ENCODE peak calls at places on chromosomes 7 and 10, in six cellular contexts. N is adipocyte; J is adrenal gland; Q is MM.1S; R is psoas muscle; W is naive thymus-derived CD4-positive, alpha-beta T cell. G is an unnamed sample. For H3K4me1 and H3K36me3, the result is how much of the 10 kb centered on the place peaks cover.

GRCh38 chr7:134750083-134751062 is 29.1 kb upstream of the CALD1 start:
- DNase-seq in Q (peak), R (peak), W (peak), J (peak), N (peak), G (peak)

GRCh38 chr10:110885932-110886674 is 14.4 kb downstream of the PDCD4 start:
- DNase-seq in J (no peak), R (no peak), Q (no peak), N (no peak), W (no peak), G (no peak)

GRCh38 chr10:70770001-70770400 is 15.2 kb downstream of the TBATA start:
- DNase-seq in W (no peak), N (no peak), R (no peak), Q (no peak), J (no peak), G (no peak)

GRCh38 chr10:27525819-27526218 is 21.7 kb downstream of the RAB18 start:
- DNase-seq in N (peak), R (no peak), Q (no peak), W (no peak), J (no peak), G (no peak)

GRCh38 chr7:780056-780455 is 52.2 kb upstream of the SUN1 start:
- DNase-seq in Q (no peak), N (no peak), W (no peak), J (no peak), R (peak), G (no peak)

GRCh38 chr7:78232806-78233205 is 434.2 kb downstream of the PHTF2 start:
- DNase-seq in N (peak), Q (no peak), R (no peak), J (no peak), W (no peak), G (no peak)

GRCh38 chr7:25496394-25497103 is 268.3 kb upstream of the NPVF start:
- DNase-seq in Q (no peak), R (no peak), N (no peak), W (peak), J (no peak), G (peak)

GRCh38 chr10:8158439-8159071 is 104.1 kb downstream of the GATA3 start:
- DNase-seq in N (no peak), J (peak), W (no peak), Q (no peak), R (no peak), G (no peak)

GRCh38 chr10:97601268-97602215 is 12.0 kb downstream of the C10orf62 start:
- DNase-seq in W (no peak), Q (no peak), J (no peak), R (peak), N (no peak), G (no peak)

GRCh38 chr10:51117053-51117660 is 42.9 kb downstream of the PRKG1 start:
- DNase-seq in J (no peak), Q (no peak), R (no peak), W (no peak), N (no peak), G (no peak)

GRCh38 chr7:99362801-99363200 is 11.7 kb upstream of the ARPC1B start:
- DNase-seq in J (no peak), N (peak), R (no peak), Q (no peak), W (no peak), G (no peak)

GRCh38 chr7:18574235-18574540 is 78.6 kb downstream of the HDAC9 start:
- DNase-seq in N (no peak), W (no peak), J (no peak), R (no peak), Q (no peak), G (no peak)

DNA sequence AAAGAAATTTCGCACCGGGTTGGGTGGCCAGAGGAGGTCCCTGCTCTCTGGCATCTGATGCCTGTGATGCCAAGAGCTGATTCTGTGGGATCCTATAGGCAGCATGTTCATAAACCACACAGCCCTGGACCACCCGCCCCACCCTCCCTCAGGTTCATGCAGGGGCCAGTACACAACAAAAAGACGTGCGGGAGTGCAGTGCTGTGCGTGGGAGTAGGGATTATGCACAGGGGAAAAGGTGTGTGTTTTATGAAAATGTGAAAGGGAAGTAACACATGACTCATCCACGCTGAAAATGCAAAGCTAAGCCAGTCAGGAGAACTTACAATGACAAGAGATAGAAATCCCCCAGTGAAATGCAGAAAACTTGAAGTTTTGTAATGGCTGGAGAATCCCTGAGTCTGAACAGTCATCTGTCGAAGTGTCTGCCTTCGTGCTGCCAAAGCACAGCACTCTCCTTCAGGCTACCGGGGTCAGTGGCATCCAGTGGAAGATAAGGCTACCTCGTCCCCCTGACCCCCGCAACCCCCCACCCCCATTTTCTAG is 1.1 kb downstream of the KIAA1217 start:
- DNase-seq in W (no peak), Q (peak), J (peak), R (no peak), N (peak), G (peak)
- H3K4me1 ChIP-seq in W (under half), Q (under half), J (under half), R (half or more), N (under half), G (under half)

DNA sequence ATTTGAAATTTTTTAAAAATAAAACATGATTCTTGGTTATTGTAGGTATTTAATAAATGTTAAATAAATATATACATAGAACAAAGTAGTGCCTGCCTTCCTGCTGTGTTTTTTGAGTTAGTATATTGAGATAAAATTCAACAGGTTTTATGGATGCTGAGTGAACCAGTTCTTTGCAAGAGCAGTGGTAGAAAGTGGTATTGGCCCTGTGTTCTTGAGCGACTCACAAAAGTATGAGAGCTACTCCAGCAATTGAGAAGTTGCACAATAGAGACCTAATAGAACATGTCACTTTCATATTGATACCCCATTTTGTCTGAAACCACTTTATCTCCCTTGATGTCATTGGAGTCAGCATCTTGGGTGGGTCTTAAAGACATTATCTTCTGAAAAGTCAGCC is 32.6 kb upstream of the GJD4 start:
- DNase-seq in R (no peak), W (no peak), J (no peak), Q (no peak), N (no peak), G (no peak)
- H3K36me3 ChIP-seq in R (under half), W (under half), J (under half), Q (under half), N (under half), G (under half)

DNA sequence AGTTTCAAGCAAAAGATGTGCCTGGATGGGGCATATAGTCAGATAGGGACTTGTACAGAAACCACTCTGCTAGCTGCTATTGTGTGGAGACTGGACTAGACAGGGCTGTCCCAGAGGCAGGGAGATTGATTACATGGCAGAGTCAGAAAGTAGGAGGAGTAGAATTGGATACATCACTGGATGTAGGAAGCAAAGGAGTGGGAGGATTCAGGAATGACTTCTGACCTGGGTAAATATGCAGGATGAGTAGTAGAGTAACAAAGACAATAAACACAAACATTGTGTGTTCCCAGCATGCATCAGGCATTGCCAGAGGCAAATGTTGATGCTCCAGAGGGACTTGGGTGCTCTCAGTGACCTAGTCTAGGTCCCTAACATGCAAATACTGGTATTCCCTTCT is 30.9 kb upstream of the MAT1A start:
- DNase-seq in J (no peak), N (no peak), Q (no peak), W (no peak), R (no peak), G (no peak)
- H3K4me1 ChIP-seq in J (under half), N (under half), Q (under half), W (under half), R (under half), G (under half)

DNA sequence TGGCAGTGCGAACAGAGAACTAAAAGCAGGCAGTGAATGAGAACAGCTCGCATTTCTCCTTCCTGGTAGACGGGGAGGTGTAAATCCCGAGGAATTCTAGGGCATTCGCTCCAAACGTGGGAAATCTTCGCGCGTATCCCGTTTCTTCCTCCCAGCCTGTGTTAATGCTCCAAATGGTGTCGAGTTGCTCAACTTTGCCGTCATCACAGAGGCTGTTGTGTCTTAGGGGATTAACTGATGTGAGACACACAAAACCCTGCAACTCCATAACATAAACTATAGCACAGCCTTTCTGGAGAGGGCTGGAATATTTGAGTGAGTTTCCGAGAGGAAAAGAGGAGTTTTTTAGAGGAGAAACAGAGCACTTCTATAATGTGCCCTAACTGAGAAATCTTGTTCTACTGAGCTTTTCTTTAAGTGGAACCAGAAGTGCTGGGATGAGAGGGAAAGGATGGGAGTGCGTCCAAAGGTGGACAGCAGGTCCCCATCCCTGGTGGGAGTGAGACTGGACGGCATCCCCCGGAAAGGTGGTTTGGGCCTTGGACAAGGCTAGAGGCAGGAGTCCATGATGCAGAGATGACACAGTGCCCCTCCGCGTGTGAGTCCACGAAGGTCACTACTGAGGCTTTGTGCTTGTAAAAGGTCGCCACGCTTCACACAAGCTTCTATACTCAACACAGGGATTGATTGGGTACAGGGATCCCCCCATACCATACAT is 6.2 kb upstream of the EN2 start:
- DNase-seq in J (no peak), W (no peak), R (no peak), N (no peak), Q (no peak), G (no peak)
- H3K36me3 ChIP-seq in J (under half), W (under half), R (under half), N (under half), Q (under half), G (under half)

GRCh38 chr10:31099101-31099500 is 67.4 kb upstream of the ZNF438 start:
- DNase-seq in Q (no peak), N (no peak), J (no peak), W (no peak), R (no peak), G (no peak)

GRCh38 chr10:31099664-31100063 is 68.0 kb upstream of the ZNF438 start:
- DNase-seq in R (no peak), Q (no peak), N (no peak), J (no peak), W (no peak), G (no peak)

GRCh38 chr10:31101123-31101522 is 69.5 kb upstream of the ZNF438 start:
- DNase-seq in R (no peak), Q (no peak), N (peak), W (no peak), J (no peak), G (no peak)

GRCh38 chr10:31100662-31101061 is 69.0 kb upstream of the ZNF438 start:
- DNase-seq in R (no peak), N (no peak), Q (no peak), J (no peak), W (no peak), G (no peak)

GRCh38 chr10:31100176-31100575 is 68.5 kb upstream of the ZNF438 start:
- DNase-seq in W (no peak), N (no peak), J (no peak), R (no peak), Q (no peak), G (no peak)
- H3K4me1 ChIP-seq in W (under half), N (under half), J (under half), R (under half), Q (under half), G (under half)

GRCh38 chr10:119657725-119658124 is 6.5 kb downstream of the BAG3 start:
- DNase-seq in W (no peak), J (peak), N (no peak), Q (no peak), R (peak), G (no peak)

GRCh38 chr10:119658274-119658673 is 7.1 kb downstream of the BAG3 start:
- DNase-seq in J (peak), Q (no peak), R (peak), N (peak), W (no peak), G (no peak)

GRCh38 chr10:119663866-119664698 is 12.9 kb downstream of the BAG3 start:
- DNase-seq in N (peak), Q (peak), W (peak), J (no peak), R (no peak), G (peak)

GRCh38 chr10:119656760-119657159 is 5.6 kb downstream of the BAG3 start:
- DNase-seq in N (no peak), J (no peak), R (no peak), Q (no peak), W (no peak), G (no peak)

GRCh38 chr10:119659951-119660350 is 8.8 kb downstream of the BAG3 start:
- DNase-seq in W (no peak), J (no peak), R (peak), N (no peak), Q (no peak), G (no peak)
- H3K36me3 ChIP-seq in W (under half), J (under half), R (under half), N (under half), Q (under half), G (under half)

GRCh38 chr7:68491523-68492358 is 1106.5 kb upstream of the AUTS2 start:
- DNase-seq in N (no peak), Q (no peak), R (no peak), J (no peak), W (no peak), G (no peak)
- H3K4me1 ChIP-seq in N (under half), Q (under half), R (under half), J (under half), W (under half), G (under half)

GRCh38 chr10:29530112-29530976 is 104.4 kb downstream of the SVIL start:
- DNase-seq in Q (no peak), N (no peak), J (no peak), R (no peak), W (no peak), G (no peak)
- H3K36me3 ChIP-seq in Q (under half), N (half or more), J (under half), R (under half), W (under half), G (under half)

GRCh38 chr7:5204546-5204945 is 14.5 kb downstream of the WIPI2 start:
- DNase-seq in J (no peak), W (no peak), Q (no peak), R (no peak), N (no peak), G (no peak)

GRCh38 chr7:5203138-5203537 is 13.1 kb downstream of the WIPI2 start:
- DNase-seq in R (no peak), Q (no peak), N (no peak), W (no peak), J (no peak), G (no peak)

GRCh38 chr7:5210751-5211338 is 20.8 kb downstream of the WIPI2 start:
- DNase-seq in N (no peak), W (no peak), Q (no peak), R (no peak), J (no peak), G (no peak)

GRCh38 chr7:5206686-5207085 is 16.7 kb downstream of the WIPI2 start:
- DNase-seq in N (no peak), Q (no peak), W (no peak), J (no peak), R (no peak), G (no peak)

GRCh38 chr7:5207131-5207530 is 17.1 kb downstream of the WIPI2 start:
- DNase-seq in Q (no peak), W (no peak), J (no peak), N (peak), R (no peak), G (no peak)
- H3K4me1 ChIP-seq in Q (under half), W (under half), J (under half), N (under half), R (under half), G (under half)

G was measured in Karpas-422.